ENCODE peak calls at places on chromosome 1, in four cellular contexts. One of them, this sample, is unnamed.

GRCh38 chr1:25729774-25730173 is 70.2 kb upstream of the SELENON start:
- DNase-seq in K562: no peak
- DNase-seq in GM12878: no peak
- DNase-seq in HepG2: no peak
- DNase-seq in this sample: no peak

GRCh38 chr1:209076688-209077087 is 506.8 kb upstream of the CAMK1G start:
- DNase-seq in HepG2: no peak
- DNase-seq in K562: no peak
- DNase-seq in GM12878: no peak
- DNase-seq in this sample: no peak

GRCh38 chr1:26096471-26096870 is 15.2 kb upstream of the PDIK1L start:
- DNase-seq in GM12878: no peak
- DNase-seq in HepG2: no peak
- DNase-seq in K562: no peak
- DNase-seq in this sample: no peak

GRCh38 chr1:203272633-203273205 is 32.6 kb upstream of the BTG2 start:
- DNase-seq in GM12878: no peak
- DNase-seq in K562: no peak
- DNase-seq in HepG2: no peak
- DNase-seq in this sample: no peak

GRCh38 chr1:183914283-183914682 is 109.4 kb downstream of the RGL1 start:
- DNase-seq in GM12878: no peak
- DNase-seq in HepG2: no peak
- DNase-seq in K562: no peak
- DNase-seq in this sample: no peak

GRCh38 chr1:228073870-228074545 is 8.5 kb upstream of the ARF1 start:
- DNase-seq in HepG2: no peak
- DNase-seq in GM12878: no peak
- DNase-seq in K562: peak
- DNase-seq in this sample: peak

GRCh38 chr1:186511761-186512637 is 51.1 kb upstream of the PDC start:
- DNase-seq in K562: no peak
- DNase-seq in HepG2: no peak
- DNase-seq in GM12878: no peak
- DNase-seq in this sample: no peak

GRCh38 chr1:26517766-26518049 is 11.9 kb upstream of the RPS6KA1 start:
- DNase-seq in HepG2: no peak
- DNase-seq in K562: no peak
- DNase-seq in GM12878: no peak
- DNase-seq in this sample: no peak

GRCh38 chr1:184223216-184223615 is 163.6 kb upstream of the C1orf21 start:
- DNase-seq in HepG2: no peak
- DNase-seq in GM12878: no peak
- DNase-seq in K562: no peak
- DNase-seq in this sample: peak

GRCh38 chr1:111366256-111366655 is 61.3 kb downstream of the OVGP1 start:
- DNase-seq in K562: no peak
- DNase-seq in HepG2: no peak
- DNase-seq in GM12878: no peak
- DNase-seq in this sample: no peak

GRCh38 chr1:17117451-17118265 is 1.6 kb downstream of the PADI2 start:
- DNase-seq in GM12878: no peak
- DNase-seq in HepG2: no peak
- DNase-seq in K562: no peak
- DNase-seq in this sample: no peak

GRCh38 chr1:187032316-187032981 is 203.7 kb downstream of the PLA2G4A start:
- DNase-seq in K562: no peak
- DNase-seq in GM12878: no peak
- DNase-seq in HepG2: no peak
- DNase-seq in this sample: no peak

GRCh38 chr1:109788695-109789521 is 25.2 kb upstream of the EPS8L3 start:
- DNase-seq in HepG2: peak
- DNase-seq in GM12878: no peak
- DNase-seq in K562: peak
- DNase-seq in this sample: peak

GRCh38 chr1:25256578-25257129 is 9.4 kb upstream of the RSRP1 start:
- DNase-seq in GM12878: no peak
- DNase-seq in K562: no peak
- DNase-seq in HepG2: no peak
- DNase-seq in this sample: no peak

GRCh38 chr1:109502368-109502851 is 7.1 kb downstream of the AMIGO1 start:
- DNase-seq in GM12878: no peak
- DNase-seq in HepG2: no peak
- DNase-seq in K562: no peak
- DNase-seq in this sample: no peak

GRCh38 chr1:6603424-6603850 is 768 bp upstream of the KLHL21 start:
- DNase-seq in HepG2: peak
- DNase-seq in K562: no peak
- DNase-seq in GM12878: no peak
- DNase-seq in this sample: no peak

GRCh38 chr1:16960560-16961296 is 19.7 kb downstream of the MFAP2 start:
- DNase-seq in HepG2: peak
- DNase-seq in K562: peak
- DNase-seq in GM12878: peak
- DNase-seq in this sample: peak

GRCh38 chr1:225772323-225772768 is 5.3 kb upstream of the SRP9 start:
- DNase-seq in GM12878: no peak
- DNase-seq in HepG2: peak
- DNase-seq in K562: peak
- DNase-seq in this sample: peak

GRCh38 chr1:234369784-234370183 is 3.5 kb upstream of the COA6 start:
- DNase-seq in HepG2: no peak
- DNase-seq in K562: no peak
- DNase-seq in GM12878: no peak
- DNase-seq in this sample: no peak

GRCh38 chr1:165947797-165948455 is 120.5 kb downstream of the UCK2 start:
- DNase-seq in K562: no peak
- DNase-seq in HepG2: no peak
- DNase-seq in GM12878: no peak
- DNase-seq in this sample: no peak

GRCh38 chr1:206803221-206803730 is 31.0 kb upstream of the IL10 start:
- DNase-seq in GM12878: peak
- DNase-seq in HepG2: no peak
- DNase-seq in K562: no peak
- DNase-seq in this sample: no peak

GRCh38 chr1:227437495-227438008 is 119.3 kb upstream of the CDC42BPA start:
- DNase-seq in GM12878: no peak
- DNase-seq in HepG2: peak
- DNase-seq in K562: peak
- DNase-seq in this sample: no peak

GRCh38 chr1:85030536-85030935 is 17.8 kb downstream of the MCOLN3 start:
- DNase-seq in K562: no peak
- DNase-seq in GM12878: no peak
- DNase-seq in HepG2: no peak
- DNase-seq in this sample: no peak

GRCh38 chr1:37255111-37255795 is 219.1 kb upstream of the ZC3H12A start:
- DNase-seq in K562: peak
- DNase-seq in HepG2: no peak
- DNase-seq in GM12878: no peak
- DNase-seq in this sample: peak

GRCh38 chr1:226034482-226034881 is 28.0 kb upstream of the H3-3A start:
- DNase-seq in K562: no peak
- DNase-seq in HepG2: peak
- DNase-seq in GM12878: no peak
- DNase-seq in this sample: no peak

GRCh38 chr1:92795166-92795565 is 10.3 kb upstream of the EVI5 start:
- DNase-seq in K562: no peak
- DNase-seq in HepG2: no peak
- DNase-seq in GM12878: no peak
- DNase-seq in this sample: no peak

GRCh38 chr1:2232916-2233438 is 4.9 kb downstream of the SKI start:
- DNase-seq in K562: no peak
- DNase-seq in HepG2: no peak
- DNase-seq in GM12878: no peak
- DNase-seq in this sample: no peak

GRCh38 chr1:2235300-2235998 is 7.3 kb downstream of the SKI start:
- DNase-seq in GM12878: no peak
- DNase-seq in K562: no peak
- DNase-seq in HepG2: no peak
- DNase-seq in this sample: no peak

GRCh38 chr1:2233468-2233867 is 5.3 kb downstream of the SKI start:
- DNase-seq in K562: no peak
- DNase-seq in HepG2: no peak
- DNase-seq in GM12878: no peak
- DNase-seq in this sample: no peak

GRCh38 chr1:2234762-2235113 is 6.6 kb downstream of the SKI start:
- DNase-seq in GM12878: no peak
- DNase-seq in K562: no peak
- DNase-seq in HepG2: no peak
- DNase-seq in this sample: no peak

GRCh38 chr1:2233997-2234761 is 6.1 kb downstream of the SKI start:
- DNase-seq in GM12878: no peak
- DNase-seq in K562: no peak
- DNase-seq in HepG2: peak
- DNase-seq in this sample: no peak
- TF ChIP-seq CBFB in GM12878: no peak
- TF ChIP-seq CBFB in K562: no peak
- TF ChIP-seq CBFB in HepG2: peak
- TF ChIP-seq CBFB in this sample: no peak

DNA sequence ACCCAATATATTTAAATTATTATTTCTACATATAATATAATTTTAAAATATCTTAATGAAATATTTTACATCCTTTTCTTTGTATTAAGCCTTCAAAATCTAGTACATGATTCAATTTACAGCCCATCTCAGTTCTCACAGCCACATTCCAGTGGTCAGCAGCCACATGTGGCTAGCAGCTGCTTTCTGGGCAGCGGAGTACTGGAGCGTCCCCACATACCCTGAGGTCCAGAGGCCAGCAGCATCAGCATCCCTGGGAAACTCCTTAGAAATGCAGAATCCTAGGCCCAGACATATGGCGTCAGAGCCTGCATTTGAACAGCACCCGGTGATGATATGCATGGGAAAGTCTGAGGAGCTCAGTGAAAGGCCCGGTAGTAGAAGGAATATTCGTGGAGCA is 8.6 kb upstream of the LHX4 start:
- DNase-seq in K562: no peak
- DNase-seq in GM12878: no peak
- DNase-seq in HepG2: no peak
- DNase-seq in this sample: no peak
- TF ChIP-seq SP1 in K562: no peak
- TF ChIP-seq SP1 in GM12878: no peak
- TF ChIP-seq SP1 in HepG2: no peak
- TF ChIP-seq SP1 in this sample: no peak

DNA sequence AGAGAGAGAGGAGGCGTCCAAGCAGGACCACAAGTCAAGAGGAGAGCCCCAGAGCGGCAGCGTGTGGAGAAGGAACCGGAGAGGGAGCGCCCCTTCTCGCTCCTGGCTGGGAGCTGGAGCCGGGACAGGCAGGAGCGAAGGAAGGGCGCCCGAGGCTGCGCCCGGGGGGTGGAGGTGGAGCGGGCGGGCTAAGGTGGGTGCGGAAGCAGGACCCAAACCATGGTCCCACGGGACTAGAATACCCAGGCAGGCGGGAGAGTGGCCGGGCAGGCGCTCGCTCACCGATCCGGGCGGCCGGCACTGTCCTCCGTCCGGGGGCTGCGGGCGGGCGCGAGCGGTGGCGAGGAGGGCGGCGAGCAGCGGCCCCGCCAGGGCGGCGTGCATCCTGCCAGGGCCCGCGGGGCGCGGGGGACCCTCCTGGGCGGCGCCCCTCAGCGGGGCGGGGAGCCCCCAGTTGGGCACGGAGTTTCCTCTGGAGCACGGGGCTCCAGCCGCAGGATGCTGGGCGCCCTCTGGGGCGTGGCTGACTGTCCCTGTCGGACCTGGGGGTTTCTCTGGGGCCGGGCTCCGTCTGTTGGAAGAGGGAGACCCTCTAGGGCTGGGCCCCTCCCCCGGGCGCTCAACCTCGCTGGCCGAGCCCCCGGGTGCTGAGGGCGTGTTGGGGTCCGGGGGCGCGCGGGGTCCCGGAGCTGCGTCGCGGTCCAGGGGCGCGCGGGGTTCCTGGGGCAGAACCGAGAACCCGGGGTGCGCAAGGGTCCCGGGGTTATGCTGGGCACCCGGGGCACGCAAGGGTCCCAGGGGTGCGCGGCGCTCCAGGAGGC is 569 bp downstream of the TRABD2B start:
- DNase-seq in K562: no peak
- DNase-seq in GM12878: no peak
- DNase-seq in HepG2: no peak
- DNase-seq in this sample: peak
- TF ChIP-seq CBFB in K562: no peak
- TF ChIP-seq CBFB in GM12878: no peak
- TF ChIP-seq CBFB in HepG2: no peak
- TF ChIP-seq CBFB in this sample: no peak

GRCh38 chr1:156796340-156797097 is 20.1 kb downstream of the SH2D2A start:
- DNase-seq in K562: no peak
- DNase-seq in HepG2: no peak
- DNase-seq in GM12878: no peak
- DNase-seq in this sample: no peak
- TF ChIP-seq SP1 in K562: no peak
- TF ChIP-seq SP1 in HepG2: no peak
- TF ChIP-seq SP1 in GM12878: no peak
- TF ChIP-seq SP1 in this sample: no peak

GRCh38 chr1:160748182-160748876 is 9.3 kb downstream of the SLAMF7 start:
- DNase-seq in GM12878: no peak
- DNase-seq in K562: peak
- DNase-seq in HepG2: no peak
- DNase-seq in this sample: no peak
- TF ChIP-seq CBFB in GM12878: no peak
- TF ChIP-seq CBFB in K562: no peak
- TF ChIP-seq CBFB in HepG2: no peak
- TF ChIP-seq CBFB in this sample: no peak

GRCh38 chr1:156106624-156107488 is 7.7 kb upstream of the LMNA start:
- DNase-seq in K562: no peak
- DNase-seq in HepG2: no peak
- DNase-seq in GM12878: no peak
- DNase-seq in this sample: peak
- TF ChIP-seq SP1 in K562: no peak
- TF ChIP-seq SP1 in HepG2: no peak
- TF ChIP-seq SP1 in GM12878: no peak
- TF ChIP-seq SP1 in this sample: no peak

DNA sequence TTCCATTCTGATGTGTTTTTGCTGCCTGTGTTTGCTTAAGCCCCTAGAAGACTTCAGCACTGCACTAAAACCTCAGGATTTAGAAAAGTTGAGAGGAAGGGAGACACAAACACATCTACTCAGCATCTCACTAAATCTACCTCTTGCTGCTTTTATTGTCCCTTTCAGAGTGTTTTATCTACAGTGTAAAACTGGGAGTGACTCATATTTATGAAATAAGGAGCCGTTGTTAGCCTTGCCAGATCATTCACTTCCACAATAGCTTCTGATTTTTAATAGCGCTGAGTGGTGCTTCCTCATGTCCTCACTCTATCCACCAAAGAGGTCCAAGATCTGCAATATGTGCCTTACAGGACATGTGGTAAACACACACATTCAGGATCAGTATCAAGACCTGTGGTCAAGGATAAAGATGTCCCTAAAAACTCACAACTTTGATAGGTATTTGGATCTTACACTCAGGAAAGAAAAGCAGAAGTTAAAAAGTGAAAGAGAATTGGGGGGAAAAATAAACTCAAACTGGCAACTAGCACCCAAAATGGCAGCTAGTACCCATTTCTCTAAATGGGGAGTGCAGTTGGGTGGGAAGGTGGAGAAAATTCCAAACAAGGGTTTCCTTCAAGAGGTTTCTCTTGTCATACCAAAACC is 16.1 kb downstream of the DUSP10 start:
- DNase-seq in K562: no peak
- DNase-seq in HepG2: no peak
- DNase-seq in GM12878: no peak
- DNase-seq in this sample: no peak
- TF ChIP-seq CBFB in K562: no peak
- TF ChIP-seq CBFB in HepG2: no peak
- TF ChIP-seq CBFB in GM12878: no peak
- TF ChIP-seq CBFB in this sample: no peak

GRCh38 chr1:212478467-212479025 is 45.8 kb downstream of the NENF start:
- DNase-seq in K562: no peak
- DNase-seq in HepG2: no peak
- DNase-seq in GM12878: no peak
- DNase-seq in this sample: no peak
- TF ChIP-seq SP1 in K562: no peak
- TF ChIP-seq SP1 in HepG2: no peak
- TF ChIP-seq SP1 in GM12878: no peak
- TF ChIP-seq SP1 in this sample: no peak

This sample was measured in WTC11.